ENCODE peak calls at places on chromosomes 1 and 21, in five cellular contexts. L is testis, G is OCI-LY7, S is lower lobe of right lung, T is AG09309. K is an unnamed sample.

GRCh38 chr1:158028956-158029355 is 35.5 kb downstream of the KIRREL1 start:
- DNase-seq in T (peak), L (no peak), S (no peak), G (no peak), K (no peak)

GRCh38 chr1:93056214-93056613 is 22.9 kb upstream of the MTF2 start:
- DNase-seq in L (no peak), T (no peak), G (peak), S (no peak), K (no peak)

GRCh38 chr1:27290586-27290985 is 31.4 kb upstream of the TMEM222 start:
- DNase-seq in G (no peak), T (no peak), L (no peak), S (no peak), K (no peak)

GRCh38 chr1:28716336-28716735 is 20.4 kb upstream of the YTHDF2 start:
- DNase-seq in L (no peak), T (no peak), G (no peak), S (no peak), K (no peak)

GRCh38 chr1:159341736-159342135 is 39.6 kb downstream of the FCER1A start:
- DNase-seq in S (no peak), G (no peak), L (no peak), T (no peak), K (no peak)

GRCh38 chr21:27190601-27191000 is 223.7 kb upstream of the ADAMTS5 start:
- DNase-seq in T (peak), S (no peak), L (peak), G (no peak), K (no peak)

GRCh38 chr1:185811062-185811709 is 77.0 kb downstream of the HMCN1 start:
- DNase-seq in S (no peak), T (no peak), G (no peak), L (no peak), K (peak)

GRCh38 chr1:151612506-151613274 is 840 bp downstream of the SNX27 start:
- DNase-seq in S (peak), L (peak), G (peak), T (no peak), K (no peak)

GRCh38 chr1:207794861-207795260 is 43.0 kb downstream of the CD46 start:
- DNase-seq in S (no peak), G (no peak), L (no peak), T (no peak), K (no peak)

GRCh38 chr1:42035205-42035829 is 116.6 kb upstream of the HIVEP3 start:
- DNase-seq in L (peak), T (no peak), G (peak), S (peak), K (peak)

GRCh38 chr1:157181258-157181657 is 43.1 kb upstream of the ETV3 start:
- DNase-seq in S (no peak), G (peak), T (no peak), L (no peak), K (no peak)

GRCh38 chr1:170707116-170707515 is 43.2 kb downstream of the PRRX1 start:
- DNase-seq in L (no peak), T (no peak), G (no peak), S (no peak), K (no peak)

GRCh38 chr1:153652795-153653507 is 5.6 kb upstream of the SNAPIN start:
- DNase-seq in S (no peak), L (no peak), T (no peak), G (no peak), K (peak)

GRCh38 chr1:96562094-96562493 is 159.5 kb upstream of the PTBP2 start:
- DNase-seq in S (no peak), L (no peak), T (no peak), G (no peak), K (no peak)

GRCh38 chr1:96557336-96557735 is 164.2 kb upstream of the PTBP2 start:
- DNase-seq in T (no peak), G (no peak), L (no peak), S (no peak), K (no peak)

GRCh38 chr1:96559707-96560588 is 161.6 kb upstream of the PTBP2 start:
- DNase-seq in G (no peak), S (peak), T (peak), L (no peak), K (peak)

GRCh38 chr1:96554364-96554763 is 167.2 kb upstream of the PTBP2 start:
- DNase-seq in S (no peak), L (no peak), T (no peak), G (no peak), K (no peak)

GRCh38 chr1:96559181-96559580 is 162.4 kb upstream of the PTBP2 start:
- DNase-seq in G (no peak), L (no peak), S (no peak), T (no peak), K (no peak)
- H3K4me3 ChIP-seq in G (no peak), L (no peak), S (no peak), T (no peak), K (no peak)

DNA sequence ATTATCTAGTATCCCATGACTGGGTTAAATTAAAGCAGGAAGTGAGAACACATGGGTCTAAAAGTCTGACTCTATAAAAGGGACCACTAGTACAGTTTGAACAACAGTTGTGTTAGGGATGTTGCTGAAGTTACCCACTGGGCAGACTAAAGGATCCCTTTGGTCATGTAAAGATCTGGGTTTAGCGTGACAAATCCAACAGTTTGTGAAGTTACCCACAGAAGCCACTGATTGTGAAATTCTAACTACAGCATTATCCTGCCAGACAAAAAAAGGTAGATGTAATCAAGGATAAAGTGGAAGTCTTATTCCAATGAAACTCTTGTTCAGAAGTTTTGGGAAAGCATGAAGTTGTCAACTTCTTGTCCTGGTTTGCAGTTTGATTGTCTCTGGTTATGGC is 5.7 kb downstream of the QSOX1 start:
- DNase-seq in L (no peak), G (no peak), S (no peak), T (no peak), K (no peak)
- H3K4me3 ChIP-seq in L (no peak), G (no peak), S (no peak), T (no peak), K (no peak)

GRCh38 chr1:62686822-62687221 is 1.4 kb downstream of the DOCK7 start:
- DNase-seq in L (no peak), T (no peak), G (no peak), S (no peak), K (no peak)
- H3K4me3 ChIP-seq in L (peak), T (peak), G (peak), S (peak), K (peak)

GRCh38 chr1:12087797-12088314 is 24.8 kb downstream of the TNFRSF8 start:
- DNase-seq in L (no peak), G (no peak), S (peak), T (no peak), K (no peak)
- H3K4me3 ChIP-seq in L (no peak), G (no peak), S (no peak), T (no peak), K (no peak)

GRCh38 chr1:165772739-165773138 is 4.1 kb upstream of the TMCO1 start:
- DNase-seq in S (no peak), G (no peak), T (no peak), L (no peak), K (no peak)

GRCh38 chr1:165768513-165769394 is at the start of gene TMCO1:
- DNase-seq in S (peak), G (peak), L (peak), T (peak), K (peak)

GRCh38 chr1:165773324-165773965 is 4.8 kb upstream of the TMCO1 start:
- DNase-seq in G (no peak), L (no peak), S (no peak), T (peak), K (no peak)
- H3K4me3 ChIP-seq in G (no peak), L (no peak), S (no peak), T (no peak), K (no peak)

GRCh38 chr1:98103617-98104284 is 182.9 kb upstream of the DPYD start:
- DNase-seq in L (no peak), G (no peak), S (no peak), T (no peak), K (no peak)
- H3K4me3 ChIP-seq in L (no peak), G (no peak), S (no peak), T (no peak), K (no peak)

DNA sequence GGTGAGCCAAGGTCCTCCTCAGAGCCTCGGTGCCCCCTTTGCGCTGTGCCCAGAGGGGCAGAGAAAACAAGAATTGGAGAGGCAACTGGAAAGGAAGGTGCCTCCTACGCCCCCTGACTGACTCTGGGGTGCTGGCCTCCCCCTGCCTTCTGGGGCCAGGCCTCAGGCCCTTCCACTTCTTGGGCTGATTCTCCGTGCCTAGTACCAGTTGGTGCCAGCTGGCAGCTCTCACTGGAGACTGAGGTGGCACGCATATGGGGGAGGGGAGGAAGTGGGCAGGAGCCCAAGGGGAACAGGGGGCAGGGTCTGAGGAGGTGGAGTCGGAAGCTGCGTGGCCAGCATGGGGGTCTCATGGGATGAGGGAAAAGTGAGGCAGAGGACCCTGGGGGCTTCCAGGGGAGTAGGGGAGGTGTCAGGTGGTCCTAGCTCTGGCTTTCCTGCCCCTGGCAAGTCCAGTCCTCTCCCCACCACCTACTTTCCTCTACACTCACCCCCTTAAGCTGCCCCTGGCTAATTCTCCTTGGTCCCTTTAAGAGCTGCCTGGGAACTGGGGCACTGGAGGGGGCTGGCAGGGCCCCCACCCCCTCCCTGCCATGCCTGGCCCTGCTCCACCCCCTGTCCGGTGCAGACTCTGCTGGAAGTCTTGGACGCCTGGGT is 6.5 kb upstream of the SEMA4A start:
- DNase-seq in S (no peak), T (no peak), L (no peak), G (no peak), K (no peak)
- H3K4me3 ChIP-seq in S (no peak), T (no peak), L (no peak), G (peak), K (no peak)

K was measured in sigmoid colon.